ENCODE peak calls at places on chromosomes 13 and 19, in six cellular contexts. A is stomach, Y is epithelial cell of proximal tubule, W is fibroblast of lung, K is transverse colon, T is psoas muscle. F is an unnamed sample.

GRCh38 chr19:954272-954671 is 28.4 kb downstream of the ARID3A start:
- DNase-seq in K (no peak), W (no peak), A (no peak), Y (no peak), T (no peak), F (no peak)

GRCh38 chr19:38060346-38060745 is 153.3 kb downstream of the SIPA1L3 start:
- DNase-seq in A (no peak), Y (no peak), T (no peak), K (no peak), W (no peak), F (no peak)

GRCh38 chr13:74136089-74136658 is 2.0 kb upstream of the KLF12 start:
- DNase-seq in T (peak), A (peak), Y (no peak), W (peak), K (peak), F (no peak)

GRCh38 chr13:44303681-44304432 is 69.8 kb upstream of the SERP2 start:
- DNase-seq in A (peak), Y (no peak), T (peak), W (no peak), K (peak), F (no peak)

GRCh38 chr13:22195726-22196125 is 524.9 kb downstream of the FGF9 start:
- DNase-seq in T (no peak), A (no peak), K (no peak), Y (no peak), W (no peak), F (no peak)

GRCh38 chr19:33805840-33806433 is 9.3 kb downstream of the KCTD15 start:
- DNase-seq in T (no peak), K (no peak), Y (no peak), W (no peak), A (no peak), F (no peak)

GRCh38 chr13:73984949-73985691 is 149.1 kb downstream of the KLF12 start:
- DNase-seq in T (no peak), K (no peak), A (no peak), Y (no peak), W (no peak), F (no peak)

GRCh38 chr19:30450101-30450500 is 77.9 kb downstream of the ZNF536 start:
- DNase-seq in Y (peak), W (peak), T (no peak), K (peak), A (no peak), F (no peak)

GRCh38 chr13:49466240-49466914 is 22.3 kb downstream of the SETDB2 start:
- DNase-seq in T (no peak), Y (peak), A (no peak), K (no peak), W (no peak), F (no peak)

GRCh38 chr19:55704494-55705245 is 29.6 kb downstream of the EPN1 start:
- DNase-seq in K (no peak), Y (no peak), T (no peak), W (no peak), A (no peak), F (no peak)

GRCh38 chr13:40922437-40923040 is 96.6 kb downstream of the ELF1 start:
- DNase-seq in W (no peak), Y (no peak), A (no peak), K (peak), T (peak), F (no peak)

GRCh38 chr13:44237276-44237767 is 136.3 kb upstream of the SERP2 start:
- DNase-seq in Y (peak), A (no peak), W (peak), K (peak), T (peak), F (no peak)

GRCh38 chr19:8361921-8362793 is 1.8 kb upstream of the ANGPTL4 start:
- DNase-seq in Y (peak), W (peak), T (peak), K (peak), A (peak), F (peak)

GRCh38 chr13:107138987-107139386 is 571.0 kb upstream of the ARGLU1 start:
- DNase-seq in A (no peak), T (no peak), Y (no peak), W (no peak), K (no peak), F (no peak)

GRCh38 chr13:70723732-70724131 is 615.5 kb upstream of the KLHL1 start:
- DNase-seq in A (no peak), T (no peak), K (no peak), W (peak), Y (no peak), F (no peak)

GRCh38 chr19:497861-498590 is 1.7 kb downstream of the MADCAM1 start:
- DNase-seq in K (no peak), T (peak), A (no peak), Y (no peak), W (no peak), F (no peak)

GRCh38 chr19:41997851-41998229 is 3.8 kb upstream of the ATP1A3 start:
- DNase-seq in A (no peak), K (no peak), W (no peak), T (no peak), Y (no peak), F (no peak)

GRCh38 chr13:76822691-76823267 is 63.4 kb downstream of the KCTD12 start:
- DNase-seq in T (no peak), K (no peak), Y (peak), W (peak), A (no peak), F (no peak)

GRCh38 chr13:74770361-74770760 is 636.2 kb upstream of the KLF12 start:
- DNase-seq in K (no peak), Y (peak), W (peak), A (no peak), T (no peak), F (peak)

GRCh38 chr19:16425019-16425418 is 46.8 kb downstream of the EPS15L1 start:
- DNase-seq in T (no peak), Y (no peak), K (no peak), W (no peak), A (no peak), F (no peak)

GRCh38 chr13:84405286-84405685 is 523.0 kb upstream of the SLITRK1 start:
- DNase-seq in K (no peak), T (no peak), W (peak), A (no peak), Y (no peak), F (no peak)

GRCh38 chr19:48835734-48836088 is 580 bp downstream of the HSD17B14 start:
- DNase-seq in K (peak), A (peak), T (peak), W (peak), Y (peak), F (peak)

GRCh38 chr19:48837081-48837524 is 812 bp upstream of the HSD17B14 start:
- DNase-seq in W (peak), A (peak), Y (no peak), K (peak), T (peak), F (peak)

GRCh38 chr19:48841047-48841446 is 4.8 kb upstream of the HSD17B14 start:
- DNase-seq in W (no peak), T (no peak), Y (no peak), K (no peak), A (no peak), F (no peak)

GRCh38 chr19:48836089-48837017 is at the start of gene HSD17B14:
- DNase-seq in Y (no peak), W (peak), K (peak), A (no peak), T (no peak), F (no peak)

GRCh38 chr19:48837586-48838191 is 1.4 kb upstream of the HSD17B14 start:
- DNase-seq in Y (no peak), W (no peak), K (no peak), A (no peak), T (no peak), F (no peak)
- H3K4me3 ChIP-seq in Y (no peak), W (no peak), K (no peak), A (peak), T (peak), F (peak)

GRCh38 chr13:45627656-45628055 is 12.1 kb upstream of the ERICH6B start:
- DNase-seq in K (no peak), A (no peak), Y (no peak), T (no peak), W (no peak), F (no peak)
- TF ChIP-seq CTCF in K (no peak), A (no peak), Y (no peak), T (no peak), W (no peak), F (no peak)

GRCh38 chr19:53873451-53874383 is 6.0 kb downstream of the MYADM start:
- DNase-seq in Y (no peak), W (no peak), K (no peak), T (no peak), A (no peak), F (no peak)
- H3K4me3 ChIP-seq in Y (no peak), W (no peak), K (no peak), T (no peak), A (no peak), F (no peak)

GRCh38 chr19:48841571-48841970 is 5.3 kb upstream of the HSD17B14 start:
- DNase-seq in W (no peak), T (no peak), A (no peak), K (no peak), Y (no peak), F (no peak)

GRCh38 chr19:48845384-48845783 is 9.1 kb upstream of the HSD17B14 start:
- DNase-seq in Y (no peak), A (no peak), T (no peak), K (no peak), W (no peak), F (no peak)

GRCh38 chr19:48842744-48843162 is 6.5 kb upstream of the HSD17B14 start:
- DNase-seq in A (no peak), W (peak), K (peak), T (no peak), Y (no peak), F (no peak)

DNA sequence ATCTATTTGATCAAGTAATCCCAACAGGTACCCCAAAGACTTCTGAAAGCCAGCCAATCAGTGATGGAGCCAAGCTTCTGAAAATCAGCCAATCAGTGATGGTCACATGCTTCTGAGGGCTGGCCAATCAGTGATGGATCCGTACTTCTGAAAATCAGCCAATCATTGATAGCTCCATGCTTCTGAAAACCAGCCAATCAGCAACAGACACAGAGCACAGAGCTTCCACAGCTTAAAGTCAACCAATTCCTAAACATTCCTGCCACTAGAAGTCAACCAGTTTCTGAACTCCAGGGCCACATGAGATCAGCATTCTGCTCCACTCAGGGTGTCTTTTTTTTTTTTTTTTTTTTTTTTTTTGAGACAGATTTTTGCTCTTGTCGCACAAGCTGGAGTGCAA is 8.2 kb upstream of the HSD17B14 start:
- DNase-seq in A (no peak), T (no peak), K (no peak), W (peak), Y (no peak), F (no peak)
- TF ChIP-seq CTCF in A (no peak), T (no peak), K (peak), W (peak), Y (peak), F (no peak)

GRCh38 chr13:112067121-112067741 is at the start of gene SOX1:
- DNase-seq in K (no peak), Y (no peak), A (no peak), T (no peak), W (no peak), F (no peak)
- H3K4me3 ChIP-seq in K (peak), Y (no peak), A (peak), T (peak), W (peak), F (no peak)

GRCh38 chr19:50358483-50359431 is 6.7 kb downstream of the NAPSA start:
- DNase-seq in T (peak), W (peak), Y (no peak), A (peak), K (peak), F (no peak)
- TF ChIP-seq CTCF in T (no peak), W (no peak), Y (no peak), A (no peak), K (no peak), F (no peak)

GRCh38 chr19:18160792-18161690 is 8.1 kb downstream of the PIK3R2 start:
- DNase-seq in A (peak), W (peak), K (peak), T (peak), Y (no peak), F (no peak)

GRCh38 chr19:18161691-18162039 is 8.7 kb downstream of the PIK3R2 start:
- DNase-seq in T (no peak), Y (no peak), W (no peak), A (no peak), K (no peak), F (no peak)

GRCh38 chr19:18158471-18158870 is 5.5 kb downstream of the PIK3R2 start:
- DNase-seq in T (no peak), W (no peak), Y (no peak), K (no peak), A (no peak), F (no peak)

GRCh38 chr19:18159810-18160209 is 6.8 kb downstream of the PIK3R2 start:
- DNase-seq in W (no peak), A (no peak), T (no peak), Y (no peak), K (no peak), F (no peak)

DNA sequence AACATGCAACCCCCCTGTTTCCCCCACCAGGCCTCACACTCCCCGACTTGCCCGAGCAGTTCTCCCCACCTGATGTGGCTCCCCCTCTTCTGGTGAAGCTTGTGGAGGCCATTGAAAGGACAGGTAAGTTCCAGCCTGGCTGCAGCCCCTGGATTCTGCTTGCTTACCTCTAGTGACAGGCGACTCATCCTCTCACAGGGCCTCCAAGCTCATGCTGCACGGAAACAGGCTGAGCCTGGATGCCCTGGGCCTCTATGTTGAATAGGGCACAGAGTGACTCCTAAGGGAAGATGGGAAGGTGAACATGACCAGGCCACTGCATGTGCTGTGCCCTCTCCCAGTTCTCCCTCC is 7.5 kb downstream of the PIK3R2 start:
- DNase-seq in K (no peak), A (no peak), Y (no peak), W (no peak), T (no peak), F (no peak)
- H3K4me3 ChIP-seq in K (no peak), A (peak), Y (no peak), W (no peak), T (peak), F (no peak)

F was measured in retinal pigment epithelial cell.